ENCODE peak calls at places on chromosomes 7 and 10, in five cellular contexts. J is upper lobe of right lung, G is PC-9, D is pancreas, S is neuronal stem cell. E is an unnamed sample. For H3K4me1, the result is how much of the 10 kb centered on the place peaks cover.

GRCh38 chr10:33252324-33252723 is 82.1 kb downstream of the NRP1 start:
- DNase-seq in G (no peak), D (no peak), S (no peak), J (no peak), E (no peak)

GRCh38 chr7:1457949-1458675 is 1.2 kb downstream of the MICALL2 start:
- DNase-seq in J (no peak), G (no peak), S (no peak), D (peak), E (no peak)

GRCh38 chr10:79065091-79065551 is 3.6 kb upstream of the ZMIZ1 start:
- DNase-seq in S (no peak), J (peak), G (no peak), D (no peak), E (no peak)

GRCh38 chr7:75915416-75916156 is 631 bp downstream of the POR start:
- DNase-seq in G (no peak), D (peak), J (no peak), S (no peak), E (no peak)

GRCh38 chr10:53765311-53765710 is 992.7 kb upstream of the MBL2 start:
- DNase-seq in S (no peak), J (no peak), D (no peak), G (no peak), E (no peak)

GRCh38 chr10:115566867-115567266 is 473.7 kb downstream of the ATRNL1 start:
- DNase-seq in D (no peak), G (peak), J (no peak), S (no peak), E (no peak)

GRCh38 chr7:34453150-34453549 is 204.9 kb upstream of the NPSR1 start:
- DNase-seq in S (no peak), G (no peak), J (no peak), D (no peak), E (no peak)

GRCh38 chr7:36535866-36536664 is 146.4 kb downstream of the ANLN start:
- DNase-seq in S (no peak), G (no peak), D (no peak), J (no peak), E (no peak)

GRCh38 chr7:157564518-157565177 is 227.8 kb downstream of the DNAJB6 start:
- DNase-seq in D (no peak), J (no peak), S (no peak), G (no peak), E (no peak)

GRCh38 chr7:95905165-95905564 is 132.8 kb downstream of the DYNC1I1 start:
- DNase-seq in S (no peak), J (no peak), G (no peak), D (no peak), E (no peak)

GRCh38 chr10:89159761-89160160 is 47.4 kb downstream of the CH25H start:
- DNase-seq in G (no peak), J (no peak), S (no peak), D (no peak), E (no peak)

GRCh38 chr7:159091041-159091440 is 53.6 kb downstream of the VIPR2 start:
- DNase-seq in S (no peak), D (no peak), G (no peak), J (no peak), E (peak)

GRCh38 chr7:137882261-137882668 is 35.5 kb upstream of the DGKI start:
- DNase-seq in J (no peak), D (no peak), G (peak), S (no peak), E (peak)

GRCh38 chr7:129643545-129644170 is 32.1 kb downstream of the NRF1 start:
- DNase-seq in S (no peak), J (no peak), D (no peak), G (no peak), E (no peak)

GRCh38 chr7:74514131-74514591 is 60.5 kb downstream of the GTF2IRD1 start:
- DNase-seq in G (no peak), J (no peak), S (no peak), D (no peak), E (no peak)

GRCh38 chr10:100653957-100654834 is 91.2 kb upstream of the PAX2 start:
- DNase-seq in G (no peak), J (no peak), D (no peak), S (no peak), E (no peak)

GRCh38 chr10:77794256-77795142 is 132.1 kb downstream of the DLG5 start:
- DNase-seq in D (no peak), S (no peak), J (no peak), G (no peak), E (peak)

GRCh38 chr7:95871078-95871848 is 98.9 kb downstream of the DYNC1I1 start:
- DNase-seq in S (peak), D (no peak), G (no peak), J (no peak), E (no peak)

GRCh38 chr7:121442845-121443244 is 46.7 kb upstream of the FAM3C start:
- DNase-seq in G (peak), D (no peak), J (no peak), S (no peak), E (no peak)

GRCh38 chr7:122886357-122887081 is at the start of gene CADPS2:
- DNase-seq in S (peak), J (peak), D (peak), G (peak), E (peak)

GRCh38 chr7:126449621-126450268 is 803.0 kb downstream of the GRM8 start:
- DNase-seq in J (no peak), S (no peak), D (no peak), G (no peak), E (no peak)

GRCh38 chr10:17199351-17199804 is 2.1 kb downstream of the TRDMT1 start:
- DNase-seq in G (no peak), D (no peak), S (no peak), J (no peak), E (no peak)

GRCh38 chr7:122054393-122054792 is 89.7 kb downstream of the AASS start:
- DNase-seq in S (no peak), J (no peak), G (no peak), D (no peak), E (no peak)

GRCh38 chr10:59807629-59808620 is 54.7 kb upstream of the MRLN start:
- DNase-seq in J (peak), G (no peak), D (no peak), S (no peak), E (no peak)

GRCh38 chr7:150944066-150945042 is 33.8 kb downstream of the KCNH2 start:
- DNase-seq in J (peak), S (no peak), G (no peak), D (no peak), E (peak)

GRCh38 chr7:157945401-157945800 is 608.6 kb downstream of the DNAJB6 start:
- DNase-seq in D (no peak), J (no peak), G (no peak), S (no peak), E (no peak)

GRCh38 chr7:50349963-50350944 is 45.7 kb downstream of the IKZF1 start:
- DNase-seq in G (no peak), D (no peak), S (no peak), J (no peak), E (no peak)

GRCh38 chr10:121595806-121596667 is 2.2 kb downstream of the FGFR2 start:
- DNase-seq in J (no peak), G (no peak), D (peak), S (peak), E (no peak)

GRCh38 chr10:58740620-58741369 is 228.1 kb downstream of the BICC1 start:
- DNase-seq in D (no peak), S (no peak), J (no peak), G (no peak), E (no peak)

GRCh38 chr10:95391164-95391563 is 100.4 kb upstream of the PDLIM1 start:
- DNase-seq in S (no peak), G (no peak), D (no peak), J (no peak), E (no peak)
- H3K4me1 ChIP-seq in S (under half), G (half or more), D (under half), J (half or more), E (under half)

GRCh38 chr10:11150255-11150731 is 132.6 kb downstream of the CELF2 start:
- DNase-seq in S (no peak), J (no peak), D (no peak), G (no peak), E (no peak)

GRCh38 chr10:11148131-11148530 is 130.5 kb downstream of the CELF2 start:
- DNase-seq in G (no peak), S (no peak), D (no peak), J (no peak), E (no peak)

GRCh38 chr10:11147723-11148122 is 130.1 kb downstream of the CELF2 start:
- DNase-seq in D (no peak), G (no peak), S (no peak), J (no peak), E (no peak)

GRCh38 chr10:11149499-11149898 is 131.8 kb downstream of the CELF2 start:
- DNase-seq in G (no peak), S (no peak), J (no peak), D (no peak), E (no peak)

DNA sequence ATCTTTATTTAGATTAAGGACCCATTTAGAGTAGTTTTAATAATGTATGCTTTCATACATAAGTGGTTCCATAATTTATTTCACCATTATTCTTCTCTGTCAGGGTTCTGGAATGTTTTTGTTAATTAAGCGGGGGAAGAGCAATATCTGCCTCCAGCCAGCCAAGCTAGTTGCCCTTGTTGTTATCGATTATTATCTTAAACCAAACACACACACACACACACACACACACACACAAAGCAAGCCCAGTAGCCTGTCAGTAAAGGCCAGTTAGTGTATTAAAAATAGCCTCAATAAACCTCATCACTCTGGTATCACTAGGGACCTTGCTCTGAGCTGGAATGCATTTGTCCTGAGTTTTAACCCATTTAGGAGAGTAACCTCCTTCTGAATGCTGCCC is 131.0 kb downstream of the CELF2 start:
- DNase-seq in D (no peak), J (no peak), G (no peak), S (no peak), E (no peak)
- H3K4me1 ChIP-seq in D (under half), J (half or more), G (under half), S (under half), E (under half)

GRCh38 chr7:47576031-47576908 is 5.6 kb downstream of the TNS3 start:
- DNase-seq in D (peak), S (no peak), J (no peak), G (peak), E (no peak)

GRCh38 chr7:47577351-47577919 is 4.5 kb downstream of the TNS3 start:
- DNase-seq in D (no peak), G (no peak), J (no peak), S (no peak), E (no peak)

GRCh38 chr7:47578581-47579270 is 3.2 kb downstream of the TNS3 start:
- DNase-seq in J (no peak), S (no peak), G (peak), D (no peak), E (no peak)

GRCh38 chr7:47574473-47575328 is 7.2 kb downstream of the TNS3 start:
- DNase-seq in G (no peak), J (no peak), D (no peak), S (no peak), E (no peak)

DNA sequence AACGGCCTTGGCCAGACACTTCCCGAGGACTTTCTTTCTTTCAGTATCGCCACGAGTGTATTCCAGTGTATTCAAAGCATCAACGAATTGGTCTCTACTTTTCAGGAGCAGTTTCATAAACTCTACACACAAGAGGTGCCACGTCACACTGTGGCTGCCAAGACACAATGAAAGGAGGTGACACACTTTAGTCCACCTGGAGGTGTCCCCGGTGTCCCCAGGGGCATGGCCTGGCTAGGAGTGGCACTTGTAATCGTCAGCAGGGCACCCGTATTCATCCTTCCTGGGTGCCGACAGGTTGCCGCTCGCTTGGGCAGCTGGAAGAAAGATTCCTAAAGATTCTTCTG is 5.0 kb downstream of the TNS3 start:
- DNase-seq in J (no peak), S (no peak), D (no peak), G (peak), E (no peak)
- H3K4me1 ChIP-seq in J (half or more), S (under half), D (half or more), G (half or more), E (half or more)

DNA sequence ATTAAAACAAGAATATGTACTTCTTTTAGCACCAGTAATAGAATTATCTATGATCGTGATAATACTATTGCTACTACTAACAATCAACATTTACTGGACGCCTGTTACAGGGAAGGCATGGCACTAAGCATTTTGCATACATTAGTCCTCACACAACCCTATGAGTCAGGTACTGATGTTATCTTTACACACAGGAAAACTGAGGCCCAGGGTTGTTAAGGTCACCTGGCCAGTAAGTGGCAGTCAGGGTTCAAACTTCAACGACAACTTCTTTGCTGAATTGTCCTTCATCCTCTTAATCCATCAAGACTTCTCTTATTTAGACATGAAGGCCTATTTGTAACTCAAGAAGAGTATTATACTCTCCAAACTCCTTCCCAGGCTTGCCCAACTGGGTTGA is 41.9 kb upstream of the ACSL5 start:
- DNase-seq in J (no peak), D (no peak), G (no peak), S (no peak), E (no peak)
- H3K4me1 ChIP-seq in J (under half), D (under half), G (under half), S (under half), E (under half)

GRCh38 chr10:132536964-132537712 is 449 bp upstream of the INPP5A start:
- DNase-seq in S (peak), J (peak), G (peak), D (peak), E (peak)
- H3K4me1 ChIP-seq in S (under half), J (under half), G (under half), D (under half), E (under half)

GRCh38 chr10:71981868-71982230 is 17.7 kb downstream of the CHST3 start:
- DNase-seq in G (no peak), D (no peak), S (no peak), J (no peak), E (no peak)

GRCh38 chr10:71984126-71984797 is 20.1 kb downstream of the CHST3 start:
- DNase-seq in S (no peak), J (peak), G (no peak), D (no peak), E (no peak)

GRCh38 chr10:71982269-71983178 is 18.3 kb downstream of the CHST3 start:
- DNase-seq in D (no peak), S (no peak), J (no peak), G (no peak), E (no peak)

GRCh38 chr10:71984798-71985388 is 20.7 kb downstream of the CHST3 start:
- DNase-seq in G (no peak), J (peak), S (no peak), D (no peak), E (no peak)

GRCh38 chr10:71985542-71986250 is 21.5 kb downstream of the CHST3 start:
- DNase-seq in S (no peak), D (no peak), G (no peak), J (no peak), E (no peak)
- H3K4me1 ChIP-seq in S (under half), D (under half), G (under half), J (half or more), E (under half)

GRCh38 chr10:61059636-61060035 is 115.7 kb upstream of the RHOBTB1 start:
- DNase-seq in S (no peak), G (no peak), D (no peak), J (no peak), E (no peak)
- H3K4me1 ChIP-seq in S (under half), G (under half), D (under half), J (under half), E (under half)